ENCODE peak calls at places on chromosomes 2 and 18, in eight cellular contexts. C is Panc1, I is HCT116, L is K562, E is HepG2, X is GM12878, S is upper lobe of left lung, T is GM23338. Z is an unnamed sample.

GRCh38 chr2:157903051-157903625 is 27.0 kb upstream of the ACVR1 start:
- ATAC-seq in L (no peak), X (no peak), C (no peak), S (no peak), T (no peak), I (no peak), E (no peak), Z (no peak)

GRCh38 chr2:1223791-1224190 is 189.5 kb upstream of the TPO start:
- ATAC-seq in C (no peak), T (no peak), S (no peak), L (no peak), E (no peak), I (no peak), X (no peak), Z (no peak)

GRCh38 chr2:204982303-204982702 is 437.0 kb downstream of the PARD3B start:
- ATAC-seq in C (no peak), L (peak; percentile 80), X (no peak), S (no peak), T (peak; percentile 81), I (no peak), E (no peak), Z (no peak)

GRCh38 chr2:36633470-36634092 is 35.6 kb upstream of the FEZ2 start:
- ATAC-seq in X (no peak), E (no peak), S (no peak), I (no peak), C (no peak), L (no peak), T (no peak), Z (no peak)

GRCh38 chr2:72115361-72116080 is 32.1 kb downstream of the CYP26B1 start:
- ATAC-seq in C (peak; percentile 97), E (peak; percentile 45), X (no peak), L (peak; percentile 35), I (peak; percentile 85), S (peak; percentile 88), T (peak; percentile 27), Z (peak; percentile 71)

GRCh38 chr2:172120118-172120517 is 17.4 kb upstream of the DLX2 start:
- ATAC-seq in I (no peak), S (no peak), T (no peak), L (no peak), E (no peak), C (no peak), X (no peak), Z (no peak)

GRCh38 chr2:166238176-166238575 is 110.4 kb upstream of the SCN1A start:
- ATAC-seq in X (no peak), T (no peak), S (no peak), L (no peak), C (no peak), E (no peak), I (no peak), Z (no peak)

GRCh38 chr2:27256855-27257454 is 5.9 kb downstream of the SLC30A3 start:
- ATAC-seq in X (no peak), C (no peak), T (no peak), S (no peak), E (no peak), I (no peak), L (no peak), Z (no peak)

GRCh38 chr2:54084600-54084999 is 30.8 kb upstream of the ACYP2 start:
- ATAC-seq in I (peak; percentile 85), L (no peak), C (peak; percentile 86), S (no peak), T (peak; percentile 29), E (peak; percentile 77), X (no peak), Z (no peak)

GRCh38 chr2:241563031-241563507 is 4.5 kb downstream of the BOK start:
- ATAC-seq in I (no peak), L (no peak), S (no peak), T (no peak), X (no peak), C (no peak), E (no peak), Z (no peak)

GRCh38 chr18:62829936-62830335 is 114.6 kb downstream of the PHLPP1 start:
- ATAC-seq in E (no peak), L (peak; percentile 68), T (no peak), I (no peak), X (no peak), C (no peak), S (no peak), Z (no peak)

GRCh38 chr2:113851640-113852039 is 38.2 kb upstream of the ACTR3 start:
- ATAC-seq in L (no peak), E (no peak), T (no peak), S (peak; percentile 60), I (no peak), C (no peak), X (no peak), Z (no peak)

GRCh38 chr2:99365661-99366060 is 28.5 kb downstream of the EIF5B start:
- ATAC-seq in I (no peak), X (no peak), T (no peak), L (no peak), C (no peak), E (no peak), S (no peak), Z (no peak)

GRCh38 chr2:27652341-27652740 is 11.1 kb downstream of the SUPT7L start:
- ATAC-seq in X (no peak), T (no peak), E (no peak), S (no peak), L (no peak), I (no peak), C (no peak), Z (no peak)

GRCh38 chr18:79887181-79888000 is 64.1 kb downstream of the SLC66A2 start:
- ATAC-seq in L (no peak), C (peak; percentile 49), S (peak; percentile 33), E (peak; percentile 53), I (no peak), X (no peak), T (no peak), Z (no peak)

GRCh38 chr2:54709341-54709809 is 14.1 kb upstream of the EML6 start:
- ATAC-seq in X (peak; percentile 69), C (peak; percentile 75), L (peak; percentile 15), E (peak; percentile 13), I (no peak), T (peak; percentile 77), S (peak; percentile 64), Z (peak; percentile 50)

GRCh38 chr2:222791946-222792649 is 68.7 kb upstream of the ACSL3 start:
- ATAC-seq in X (no peak), L (no peak), I (no peak), T (no peak), S (peak; percentile 89), C (no peak), E (no peak), Z (peak; percentile 77)

GRCh38 chr2:240433973-240434727 is 1.3 kb upstream of the GPC1 start:
- ATAC-seq in X (no peak), C (no peak), L (no peak), S (peak; percentile 23), E (no peak), I (peak; percentile 58), T (no peak), Z (no peak)

DNA sequence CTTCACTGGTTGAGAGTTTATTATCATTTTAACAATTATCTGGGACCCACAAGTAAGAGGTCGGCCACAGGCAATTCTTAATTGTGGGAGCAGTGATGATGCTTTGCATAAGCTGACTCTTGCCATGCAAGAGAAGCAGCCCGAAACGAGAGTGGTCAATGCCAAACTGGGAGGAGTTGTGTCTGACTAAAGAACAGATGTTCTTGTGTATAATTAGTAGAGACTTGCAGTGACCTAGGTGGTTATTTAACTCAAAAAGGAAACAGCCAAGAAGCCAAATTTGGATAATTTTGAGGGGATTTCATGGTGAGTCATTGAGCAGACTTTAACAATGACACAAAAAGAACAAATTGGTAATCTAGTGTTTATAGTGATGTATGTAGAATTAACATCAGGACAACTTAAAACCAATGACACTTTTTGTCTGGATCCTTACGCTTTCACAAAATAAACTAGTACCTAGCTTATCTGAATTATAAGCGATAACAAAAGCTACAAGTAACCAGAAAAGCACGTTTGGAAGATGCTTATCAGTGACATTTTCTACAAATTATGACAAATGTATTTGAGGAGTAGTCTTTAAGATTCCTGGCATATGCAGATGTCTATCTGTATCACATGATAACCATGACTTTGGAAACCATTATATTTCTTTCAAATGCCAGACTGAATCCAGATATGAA is 184.7 kb upstream of the DLGAP1 start:
- ATAC-seq in L (no peak), C (no peak), I (no peak), S (no peak), T (no peak), X (peak; percentile 93), E (no peak), Z (no peak)
- H3K4me1 ChIP-seq in L (no peaks in the 10 kb centered on the region), C (no peaks in the 10 kb centered on the region), I (no peaks in the 10 kb centered on the region), S (no peaks in the 10 kb centered on the region), T (no peaks in the 10 kb centered on the region), X (peaks cover 3% of the 10 kb centered on the region), E (no peaks in the 10 kb centered on the region), Z (no peaks in the 10 kb centered on the region)

GRCh38 chr2:138123741-138124140 is 159.5 kb downstream of the HNMT start:
- ATAC-seq in S (no peak), T (no peak), I (no peak), C (no peak), L (no peak), E (no peak), X (no peak), Z (no peak)
- H3K27me3 ChIP-seq in S (no peaks in the 10 kb centered on the region), T (no peaks in the 10 kb centered on the region), I (no peaks in the 10 kb centered on the region), C (no peaks in the 10 kb centered on the region), L (no peaks in the 10 kb centered on the region), E (no peaks in the 10 kb centered on the region), X (no peaks in the 10 kb centered on the region), Z (no peaks in the 10 kb centered on the region)

DNA sequence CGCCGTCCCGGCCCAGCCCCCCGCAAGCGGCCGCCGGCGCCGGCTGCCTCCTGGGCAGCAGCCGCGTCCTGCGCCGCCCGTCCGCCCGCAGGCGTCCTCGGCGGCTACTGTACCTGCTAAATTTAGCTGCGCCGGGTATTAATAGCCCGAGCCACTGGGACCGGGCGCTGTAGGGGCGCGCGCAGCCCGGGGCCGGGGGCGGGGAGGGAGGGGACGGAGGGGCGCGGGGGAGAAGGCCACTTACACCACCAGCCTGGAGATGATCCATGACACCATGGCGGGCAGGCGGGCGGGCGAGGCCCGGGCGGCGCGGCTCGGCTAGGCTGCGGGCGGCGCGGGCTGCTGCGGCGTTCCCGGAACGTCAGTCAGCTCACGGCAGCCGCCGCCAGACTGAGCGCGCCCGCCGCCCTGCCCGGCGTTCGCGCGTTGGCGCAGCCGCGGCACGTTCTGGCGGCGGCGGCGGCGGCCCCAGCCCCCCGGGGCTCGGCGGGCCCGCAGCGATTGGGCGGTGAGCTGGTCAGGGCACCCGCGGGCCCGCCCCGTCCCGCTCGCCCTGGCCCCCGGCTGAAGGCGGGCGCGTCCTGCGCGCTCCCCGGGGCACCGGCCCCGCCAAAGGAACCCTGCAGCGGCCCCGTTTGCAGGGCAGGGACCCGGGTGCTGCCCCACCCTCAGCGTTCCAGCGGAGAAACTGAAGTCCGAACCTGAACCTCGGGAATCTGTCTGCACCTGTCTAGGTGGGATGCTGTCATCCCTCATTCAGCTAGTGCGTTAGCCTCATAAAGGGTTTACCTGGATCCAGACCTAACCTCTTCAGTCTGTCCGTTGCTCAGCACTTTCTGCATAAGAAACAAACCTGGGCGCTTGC is at the start of gene REEP1:
- ATAC-seq in X (peak; percentile 52), L (no peak), C (peak; percentile 79), E (peak; percentile 82), T (peak; percentile 71), S (peak; percentile 60), I (peak; percentile 85), Z (peak; percentile 87)
- TF ChIP-seq POLR2AphosphoS5 in X (no peak), L (no peak), C (no peak), E (no peak), T (no peak), S (no peak), I (peak; percentile 47), Z (peak; percentile 28)

GRCh38 chr2:233098615-233099014 is 38.5 kb downstream of the INPP5D start:
- ATAC-seq in E (peak; percentile 79), T (peak; percentile 84), L (no peak), X (no peak), S (no peak), I (peak; percentile 81), C (peak; percentile 34), Z (no peak)
- H3K4me1 ChIP-seq in E (no peaks in the 10 kb centered on the region), T (no peaks in the 10 kb centered on the region), L (peaks cover 9% of the 10 kb centered on the region), X (peaks cover 56% of the 10 kb centered on the region), S (no peaks in the 10 kb centered on the region), I (peaks cover 3% of the 10 kb centered on the region), C (no peaks in the 10 kb centered on the region), Z (no peaks in the 10 kb centered on the region)

GRCh38 chr2:181678033-181678586 is 2.2 kb downstream of the NEUROD1 start:
- ATAC-seq in X (no peak), E (peak; percentile 97), T (peak; percentile 76), L (peak; percentile 96), C (peak; percentile 76), I (no peak), S (peak; percentile 84), Z (peak; percentile 72)
- H3K27me3 ChIP-seq in X (peaks cover 11% of the 10 kb centered on the region), E (peaks cover 3% of the 10 kb centered on the region), T (peaks cover 100% of the 10 kb centered on the region), L (peaks cover 36% of the 10 kb centered on the region), C (peaks cover 19% of the 10 kb centered on the region), I (peaks cover 12% of the 10 kb centered on the region), S (peaks cover 23% of the 10 kb centered on the region), Z (peaks cover 78% of the 10 kb centered on the region)

Z was measured in gastroesophageal sphincter.